ENCODE peak calls at places on chromosomes 6 and 20, in nine cellular contexts. S is thoracic aorta, H is IMR-90, R is heart right ventricle, G is PC-3, F is mammary epithelial cell, M is H1, V is heart left ventricle, Y is AG10803. J is an unnamed sample.

GRCh38 chr6:136771306-136771705 is 21.0 kb downstream of the MAP3K5 start:
- DNase-seq in S (no peak), H (no peak), R (no peak), G (no peak), F (no peak), M (no peak), V (no peak), Y (no peak), J (no peak)

GRCh38 chr20:34390769-34391447 is 27.8 kb downstream of the ITCH start:
- DNase-seq in S (peak), H (peak), R (no peak), G (peak), F (peak), M (no peak), V (no peak), Y (peak), J (peak)

GRCh38 chr20:53077373-53078205 is 105.4 kb downstream of the TSHZ2 start:
- DNase-seq in S (no peak), H (no peak), R (no peak), G (peak), F (peak), M (no peak), V (no peak), Y (peak), J (no peak)

GRCh38 chr20:23640873-23641667 is 3.3 kb upstream of the CST3 start:
- DNase-seq in S (no peak), H (no peak), R (no peak), G (no peak), F (no peak), M (no peak), V (no peak), Y (no peak), J (no peak)

GRCh38 chr20:46652699-46653098 is 1.4 kb upstream of the SLC13A3 start:
- DNase-seq in S (no peak), H (peak), R (no peak), G (peak), F (peak), M (no peak), V (no peak), Y (no peak), J (no peak)

GRCh38 chr6:139257821-139258398 is 33.9 kb downstream of the TXLNB start:
- DNase-seq in S (no peak), H (no peak), R (no peak), G (no peak), F (no peak), M (no peak), V (no peak), Y (no peak), J (no peak)

GRCh38 chr6:51489133-51489532 is 598.3 kb downstream of the PKHD1 start:
- DNase-seq in S (no peak), H (no peak), R (no peak), G (no peak), F (no peak), M (no peak), V (no peak), Y (no peak), J (no peak)

GRCh38 chr6:55282145-55282544 is 45.1 kb upstream of the GFRAL start:
- DNase-seq in S (no peak), H (no peak), R (no peak), G (no peak), F (no peak), M (no peak), V (no peak), Y (no peak), J (peak)

GRCh38 chr6:149872233-149872632 is 8.1 kb upstream of the LRP11 start:
- DNase-seq in S (no peak), H (no peak), R (no peak), G (no peak), F (no peak), M (no peak), V (no peak), Y (no peak), J (no peak)

GRCh38 chr6:102458990-102459389 is 1065.5 kb downstream of the GRIK2 start:
- DNase-seq in S (no peak), H (no peak), R (no peak), G (no peak), F (no peak), M (no peak), V (no peak), Y (no peak), J (no peak)

GRCh38 chr6:38170666-38171065 is 351.1 kb downstream of the ZFAND3 start:
- DNase-seq in S (no peak), H (no peak), R (no peak), G (no peak), F (no peak), M (no peak), V (peak), Y (no peak), J (no peak)

GRCh38 chr20:51423810-51424209 is 118.7 kb downstream of the NFATC2 start:
- DNase-seq in S (no peak), H (no peak), R (no peak), G (no peak), F (no peak), M (no peak), V (no peak), Y (no peak), J (no peak)

GRCh38 chr20:35618372-35619131 is 2.9 kb downstream of the SPAG4 start:
- DNase-seq in S (no peak), H (peak), R (peak), G (peak), F (peak), M (peak), V (peak), Y (peak), J (peak)

GRCh38 chr6:131773284-131773950 is 34.4 kb upstream of the ENPP1 start:
- DNase-seq in S (no peak), H (no peak), R (no peak), G (no peak), F (no peak), M (no peak), V (no peak), Y (no peak), J (peak)

GRCh38 chr6:132623446-132623845 is 629 bp downstream of the TAAR2 start:
- DNase-seq in S (no peak), H (no peak), R (no peak), G (no peak), F (no peak), M (no peak), V (no peak), Y (no peak), J (no peak)

GRCh38 chr20:46894579-46894958 is at the start of gene EYA2:
- DNase-seq in S (no peak), H (peak), R (peak), G (no peak), F (no peak), M (peak), V (peak), Y (peak), J (no peak)

GRCh38 chr6:105747823-105748405 is 338.2 kb upstream of the PRDM1 start:
- DNase-seq in S (no peak), H (no peak), R (no peak), G (no peak), F (no peak), M (no peak), V (no peak), Y (no peak), J (no peak)

GRCh38 chr6:42696526-42697267 is 25.7 kb downstream of the PRPH2 start:
- DNase-seq in S (no peak), H (peak), R (no peak), G (no peak), F (no peak), M (no peak), V (no peak), Y (peak), J (peak)

GRCh38 chr20:62197801-62198200 is 15.0 kb downstream of the MTG2 start:
- DNase-seq in S (no peak), H (no peak), R (peak), G (no peak), F (no peak), M (no peak), V (no peak), Y (no peak), J (no peak)

GRCh38 chr6:157335829-157336228 is 12.5 kb upstream of the TMEM242 start:
- DNase-seq in S (no peak), H (no peak), R (no peak), G (no peak), F (no peak), M (no peak), V (no peak), Y (no peak), J (no peak)

GRCh38 chr6:69663215-69663614 is 133.6 kb downstream of the LMBRD1 start:
- DNase-seq in S (no peak), H (no peak), R (no peak), G (no peak), F (no peak), M (no peak), V (no peak), Y (no peak), J (no peak)

GRCh38 chr6:132461958-132462357 is 51.0 kb downstream of the STX7 start:
- DNase-seq in S (no peak), H (no peak), R (no peak), G (peak), F (peak), M (no peak), V (no peak), Y (no peak), J (no peak)

GRCh38 chr6:64811145-64811544 is 895.9 kb downstream of the EYS start:
- DNase-seq in S (no peak), H (no peak), R (no peak), G (no peak), F (no peak), M (no peak), V (no peak), Y (no peak), J (peak)

GRCh38 chr20:55893031-55893430 is 112.3 kb downstream of the CBLN4 start:
- DNase-seq in S (no peak), H (no peak), R (no peak), G (peak), F (peak), M (no peak), V (no peak), Y (no peak), J (no peak)

GRCh38 chr6:81816387-81816786 is 63.9 kb upstream of the TENT5A start:
- DNase-seq in S (no peak), H (no peak), R (no peak), G (no peak), F (no peak), M (no peak), V (no peak), Y (no peak), J (no peak)

GRCh38 chr6:32086661-32087573 is 22.2 kb downstream of the TNXB start:
- DNase-seq in S (no peak), H (peak), R (no peak), G (peak), F (peak), M (peak), V (peak), Y (peak), J (peak)

GRCh38 chr6:157289764-157290163 is 33.6 kb downstream of the TMEM242 start:
- DNase-seq in S (no peak), H (no peak), R (no peak), G (no peak), F (no peak), M (no peak), V (no peak), Y (no peak), J (no peak)

GRCh38 chr6:90978046-90978445 is 391.2 kb upstream of the MAP3K7 start:
- DNase-seq in S (no peak), H (no peak), R (no peak), G (no peak), F (no peak), M (no peak), V (no peak), Y (no peak), J (peak)

GRCh38 chr6:113903666-113904330 is 46.7 kb downstream of the MARCKS start:
- DNase-seq in S (no peak), H (peak), R (peak), G (no peak), F (no peak), M (no peak), V (peak), Y (peak), J (peak)

GRCh38 chr6:83257791-83258190 is 64.6 kb downstream of the RWDD2A start:
- DNase-seq in S (no peak), H (no peak), R (no peak), G (no peak), F (no peak), M (no peak), V (no peak), Y (no peak), J (no peak)

GRCh38 chr6:142635130-142635529 is 309.8 kb downstream of the HIVEP2 start:
- DNase-seq in S (no peak), H (peak), R (no peak), G (peak), F (peak), M (no peak), V (no peak), Y (no peak), J (peak)

GRCh38 chr6:83073620-83074019 is 6.1 kb downstream of the DOP1A start:
- DNase-seq in S (no peak), H (no peak), R (no peak), G (no peak), F (no peak), M (no peak), V (no peak), Y (no peak), J (no peak)

GRCh38 chr20:38127011-38127621 is 38.0 kb downstream of the TGM2 start:
- DNase-seq in S (peak), H (peak), R (no peak), G (peak), F (peak), M (no peak), V (no peak), Y (peak), J (peak)

GRCh38 chr20:4772132-4772531 is 50.4 kb downstream of the PRND start:
- DNase-seq in S (no peak), H (no peak), R (no peak), G (no peak), F (no peak), M (no peak), V (no peak), Y (no peak), J (no peak)

GRCh38 chr6:46246081-46246480 is 75.3 kb upstream of the ENPP5 start:
- DNase-seq in S (no peak), H (no peak), R (no peak), G (no peak), F (no peak), M (no peak), V (no peak), Y (peak), J (no peak)

DNA sequence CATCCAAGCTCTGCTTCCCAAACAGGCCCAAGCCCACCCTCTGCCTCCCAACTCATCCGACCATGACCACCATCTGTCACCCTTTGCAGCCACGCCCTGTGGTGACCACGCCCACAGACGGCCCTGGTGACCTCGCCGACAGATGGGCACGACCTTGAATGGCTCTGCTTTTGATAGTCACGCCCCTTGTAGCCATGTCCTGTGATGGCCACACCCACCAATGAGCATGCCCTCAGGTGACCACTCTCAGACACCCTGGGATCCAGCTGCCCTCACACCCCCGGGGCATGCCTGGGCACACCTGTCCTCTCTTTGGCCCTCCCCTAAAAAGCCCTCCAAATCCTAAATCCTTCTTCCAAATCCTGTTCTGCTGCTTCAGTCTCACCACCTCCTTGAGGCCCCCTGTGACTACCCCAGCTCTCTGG is 51.0 kb downstream of the SSR1 start:
- DNase-seq in S (no peak), H (no peak), R (no peak), G (no peak), F (peak), M (peak), V (peak), Y (no peak), J (no peak)
- H3K4me3 ChIP-seq in S (peak), H (peak), R (peak), G (peak), F (peak), M (peak), V (peak), Y (peak), J (peak)

DNA sequence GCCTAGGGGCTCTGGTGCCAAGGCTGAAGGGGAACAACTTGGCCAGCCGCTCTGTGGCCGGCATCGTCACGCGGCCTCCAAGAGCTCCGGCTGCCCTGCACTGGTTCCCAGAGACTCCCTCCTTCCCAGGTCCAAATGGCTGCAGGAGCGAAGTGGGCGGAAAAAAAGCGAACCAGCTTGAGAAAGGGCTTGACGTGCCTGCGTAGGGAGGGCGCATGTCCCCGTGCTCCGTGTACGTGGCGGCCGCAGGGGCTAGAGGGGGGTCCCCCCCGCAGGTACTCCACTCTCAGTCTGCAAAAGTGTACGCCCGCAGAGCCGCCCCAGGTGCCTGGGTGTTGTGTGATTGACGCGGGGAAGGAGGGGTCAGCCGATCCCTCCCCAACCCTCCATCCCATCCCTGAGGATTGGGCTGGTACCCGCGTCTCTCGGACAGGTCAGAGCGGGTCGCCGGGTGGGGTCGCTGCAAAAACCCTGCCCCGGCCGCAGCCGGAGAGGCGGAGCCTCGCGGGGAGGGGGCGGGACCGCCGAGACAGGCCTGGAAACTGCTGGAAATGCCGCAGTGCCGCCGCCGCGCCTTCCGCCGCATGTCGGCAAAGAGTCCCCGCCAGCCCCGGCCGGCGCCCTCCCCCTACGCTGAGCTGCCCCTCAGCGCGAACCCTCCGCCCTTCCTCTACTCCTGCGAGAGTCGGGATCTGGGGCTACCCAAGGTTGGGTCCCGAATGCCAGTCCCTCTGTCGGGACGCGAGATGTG is 814 bp upstream of the HSP90AB1 start:
- DNase-seq in S (no peak), H (peak), R (peak), G (peak), F (peak), M (peak), V (peak), Y (peak), J (peak)
- TF ChIP-seq CTCF in S (no peak), H (peak), R (no peak), G (peak), F (no peak), M (peak), V (peak), Y (peak), J (peak)

GRCh38 chr20:24851346-24852019 is 97.6 kb upstream of the CST7 start:
- DNase-seq in S (no peak), H (no peak), R (no peak), G (no peak), F (no peak), M (no peak), V (no peak), Y (no peak), J (no peak)

GRCh38 chr20:24850206-24850605 is 98.9 kb upstream of the CST7 start:
- DNase-seq in S (no peak), H (no peak), R (no peak), G (no peak), F (no peak), M (no peak), V (no peak), Y (no peak), J (no peak)

GRCh38 chr20:24859539-24859938 is 89.5 kb upstream of the CST7 start:
- DNase-seq in S (no peak), H (no peak), R (no peak), G (no peak), F (no peak), M (no peak), V (no peak), Y (no peak), J (no peak)

GRCh38 chr20:24855848-24856247 is 93.2 kb upstream of the CST7 start:
- DNase-seq in S (no peak), H (no peak), R (no peak), G (no peak), F (no peak), M (no peak), V (no peak), Y (no peak), J (no peak)
- H3K4me3 ChIP-seq in S (no peak), H (no peak), R (no peak), G (no peak), F (no peak), M (no peak), V (no peak), Y (no peak), J (no peak)

GRCh38 chr20:44716309-44717106 is 1.3 kb downstream of the CCN5 start:
- DNase-seq in S (no peak), H (no peak), R (no peak), G (no peak), F (peak), M (no peak), V (peak), Y (peak), J (no peak)
- TF ChIP-seq CTCF in S (no peak), H (no peak), R (no peak), G (no peak), F (no peak), M (no peak), V (no peak), Y (no peak), J (no peak)

GRCh38 chr6:88741939-88742338 is 221.5 kb downstream of the RNGTT start:
- DNase-seq in S (no peak), H (no peak), R (no peak), G (no peak), F (no peak), M (no peak), V (no peak), Y (no peak), J (no peak)
- H3K4me3 ChIP-seq in S (no peak), H (no peak), R (no peak), G (no peak), F (no peak), M (no peak), V (no peak), Y (no peak), J (no peak)

DNA sequence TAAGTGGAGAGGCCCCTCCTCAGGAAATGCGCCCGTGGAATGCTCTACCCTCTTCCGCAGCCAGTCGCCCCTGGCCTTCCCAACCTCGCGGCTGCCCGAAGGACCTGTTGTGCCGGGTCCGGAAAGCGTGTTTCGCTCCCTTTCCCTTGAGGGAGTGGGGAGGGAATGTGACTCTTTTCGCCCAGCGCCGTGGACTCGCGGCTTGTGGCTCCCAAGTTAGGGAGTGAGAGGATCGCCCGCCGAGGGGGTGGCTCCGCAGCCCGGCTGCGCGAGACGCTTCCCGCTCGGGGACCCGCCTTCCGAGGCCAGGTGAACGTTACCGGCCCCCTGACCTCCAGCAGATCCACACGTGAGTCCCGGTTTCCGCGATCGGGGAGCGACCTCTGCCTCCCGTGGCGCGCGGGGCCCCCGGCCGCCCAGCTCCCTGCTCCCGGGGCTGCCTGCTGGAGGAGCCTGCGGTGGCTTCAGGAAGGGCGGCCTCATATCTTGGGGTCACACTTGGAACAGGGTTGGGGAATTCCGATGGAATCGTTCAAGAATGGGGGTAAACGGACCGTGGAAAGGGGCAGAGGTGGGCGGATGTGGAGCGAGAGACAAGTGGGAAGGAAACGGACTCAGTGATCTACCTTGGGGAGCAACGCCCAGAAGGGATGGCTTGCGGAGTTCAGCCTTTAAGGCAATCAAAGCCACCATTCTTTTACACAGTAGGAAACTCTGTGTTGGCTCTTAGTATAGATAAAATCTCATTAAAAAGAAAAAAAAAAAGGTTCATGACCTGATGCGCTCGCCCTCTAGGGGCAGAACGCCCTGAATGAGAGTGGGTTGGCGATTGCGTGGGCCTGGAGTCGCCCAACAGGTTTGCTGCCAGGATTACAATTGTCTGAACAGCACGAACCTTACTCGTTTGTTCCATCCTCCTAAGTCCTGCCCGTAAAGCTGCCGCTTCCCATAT is 887 bp downstream of the TPD52L1 start:
- DNase-seq in S (no peak), H (no peak), R (peak), G (peak), F (peak), M (peak), V (peak), Y (no peak), J (peak)
- TF ChIP-seq CTCF in S (peak), H (no peak), R (no peak), G (peak), F (peak), M (peak), V (no peak), Y (peak), J (peak)